ENCODE peak calls at places on chromosome 3, in nine cellular contexts. S is EL; M is SK-N-SH; K is GM03348; J is cortex of kidney; L is activated CD4-positive, alpha-beta T cell treated with anti-CD3 and anti-CD28 coated beads for 48 hours; B is stimulated activated CD8-positive, alpha-beta memory T cell treated with anti-CD3 and anti-CD28 coated beads, Interleukin-7, amount 100 ng/mL, for 1 hour; A is activated T-cell treated with anti-CD3 and anti-CD28 coated beads for 1 hour; Q is NCI-H1092 treated with DMSO at 0.1 percent for 48 hours. I is an unnamed sample.

GRCh38 chr3:158100681-158101080 is 5.5 kb downstream of the SHOX2 start:
- DNase-seq in S (no peak), M (no peak), K (no peak), J (no peak), L (no peak), B (no peak), A (no peak), Q (no peak), I (no peak)

GRCh38 chr3:161890147-161890625 is 393.6 kb downstream of the OTOL1 start:
- DNase-seq in S (peak; percentile 96), M (no peak), K (peak; percentile 75), J (no peak), L (no peak), B (no peak), A (no peak), Q (no peak), I (no peak)

GRCh38 chr3:129463736-129464135 is 23.7 kb downstream of the IFT122 start:
- DNase-seq in S (no peak), M (no peak), K (no peak), J (no peak), L (no peak), B (no peak), A (no peak), Q (no peak), I (no peak)

GRCh38 chr3:13824521-13825316 is 55.2 kb downstream of the WNT7A start:
- DNase-seq in S (no peak), M (no peak), K (no peak), J (no peak), L (no peak), B (no peak), A (no peak), Q (no peak), I (no peak)

GRCh38 chr3:122858373-122858772 is 63.5 kb downstream of the SLC49A4 start:
- DNase-seq in S (no peak), M (peak; percentile 17), K (peak; percentile 19), J (no peak), L (no peak), B (no peak), A (no peak), Q (no peak), I (no peak)

GRCh38 chr3:30655187-30655812 is 48.9 kb downstream of the TGFBR2 start:
- DNase-seq in S (no peak), M (no peak), K (no peak), J (no peak), L (peak; percentile 43), B (no peak), A (no peak), Q (no peak), I (no peak)

GRCh38 chr3:7682822-7683229 is 818.8 kb upstream of the LMCD1 start:
- DNase-seq in S (no peak), M (no peak), K (peak; percentile 5), J (no peak), L (no peak), B (no peak), A (no peak), Q (no peak), I (no peak)

GRCh38 chr3:40178012-40178594 is 131.4 kb upstream of the EIF1B start:
- DNase-seq in S (no peak), M (no peak), K (no peak), J (no peak), L (no peak), B (no peak), A (no peak), Q (no peak), I (no peak)

GRCh38 chr3:182182531-182182968 is 470.8 kb downstream of the SOX2 start:
- DNase-seq in S (no peak), M (no peak), K (no peak), J (no peak), L (no peak), B (no peak), A (no peak), Q (peak; percentile 22), I (no peak)

GRCh38 chr3:187836848-187837770 is 91.8 kb upstream of the BCL6 start:
- DNase-seq in S (peak; percentile 8), M (no peak), K (no peak), J (no peak), L (no peak), B (no peak), A (no peak), Q (no peak), I (no peak)

GRCh38 chr3:27094721-27095120 is 274.5 kb downstream of the NEK10 start:
- DNase-seq in S (no peak), M (no peak), K (no peak), J (no peak), L (no peak), B (no peak), A (no peak), Q (no peak), I (no peak)

GRCh38 chr3:4980229-4981159 is 1.3 kb downstream of the BHLHE40 start:
- DNase-seq in S (peak; percentile 95), M (peak; percentile 82), K (peak; percentile 88), J (no peak), L (peak; percentile 96), B (peak; percentile 83), A (peak; percentile 85), Q (peak; percentile 29), I (peak; percentile 96)

GRCh38 chr3:136070953-136071949 is 105.7 kb downstream of the PPP2R3A start:
- DNase-seq in S (peak; percentile 93), M (no peak), K (peak; percentile 25), J (no peak), L (no peak), B (no peak), A (no peak), Q (no peak), I (no peak)

GRCh38 chr3:156382458-156383346 is 172.2 kb downstream of the SSR3 start:
- DNase-seq in S (peak; percentile 44), M (no peak), K (peak; percentile 15), J (no peak), L (peak; percentile 32), B (no peak), A (no peak), Q (peak; percentile 4), I (no peak)

GRCh38 chr3:176568189-176568588 is 629.1 kb downstream of the TBL1XR1 start:
- DNase-seq in S (no peak), M (no peak), K (no peak), J (no peak), L (no peak), B (no peak), A (no peak), Q (no peak), I (no peak)

GRCh38 chr3:63968612-63969350 is 54.5 kb downstream of the PSMD6 start:
- DNase-seq in S (peak; percentile 53), M (no peak), K (peak; percentile 17), J (no peak), L (no peak), B (no peak), A (no peak), Q (no peak), I (no peak)

I was measured in coronary artery.